ENCODE peak calls at places on chromosomes 2 and 18, in seven cellular contexts. One of them, this sample, is unnamed.

GRCh38 chr18:35495821-35496368 is 1.9 kb downstream of the INO80C start:
- DNase-seq in HFFc6: no peak
- DNase-seq in stimulated activated CD8-positive, alpha-beta memory T cell treated with anti-CD3 and anti-CD28 coated beads, Interleukin-15, amount 100 ng/mL, for 24 hours: no peak
- DNase-seq in activated CD4-positive, CD25-positive, alpha-beta regulatory T cell: no peak
- DNase-seq in amygdala: no peak
- DNase-seq in mesothelial cell of epicardium: no peak
- DNase-seq in astrocyte of the spinal cord: peak
- DNase-seq in this sample: no peak

GRCh38 chr2:176424756-176425155 is 155.5 kb downstream of the MTX2 start:
- DNase-seq in HFFc6: no peak
- DNase-seq in stimulated activated CD8-positive, alpha-beta memory T cell treated with anti-CD3 and anti-CD28 coated beads, Interleukin-15, amount 100 ng/mL, for 24 hours: no peak
- DNase-seq in amygdala: no peak
- DNase-seq in activated CD4-positive, CD25-positive, alpha-beta regulatory T cell: no peak
- DNase-seq in mesothelial cell of epicardium: no peak
- DNase-seq in astrocyte of the spinal cord: no peak
- DNase-seq in this sample: no peak

GRCh38 chr2:186912979-186913378 is 64.0 kb upstream of the ZSWIM2 start:
- DNase-seq in mesothelial cell of epicardium: no peak
- DNase-seq in activated CD4-positive, CD25-positive, alpha-beta regulatory T cell: no peak
- DNase-seq in HFFc6: no peak
- DNase-seq in stimulated activated CD8-positive, alpha-beta memory T cell treated with anti-CD3 and anti-CD28 coated beads, Interleukin-15, amount 100 ng/mL, for 24 hours: no peak
- DNase-seq in astrocyte of the spinal cord: no peak
- DNase-seq in amygdala: no peak
- DNase-seq in this sample: no peak

GRCh38 chr18:55236150-55236931 is 277.1 kb upstream of the CCDC68 start:
- DNase-seq in stimulated activated CD8-positive, alpha-beta memory T cell treated with anti-CD3 and anti-CD28 coated beads, Interleukin-15, amount 100 ng/mL, for 24 hours: no peak
- DNase-seq in HFFc6: peak
- DNase-seq in mesothelial cell of epicardium: no peak
- DNase-seq in amygdala: no peak
- DNase-seq in activated CD4-positive, CD25-positive, alpha-beta regulatory T cell: no peak
- DNase-seq in astrocyte of the spinal cord: peak
- DNase-seq in this sample: no peak

GRCh38 chr2:232457121-232458011 is 1.4 kb downstream of the ALPI start:
- DNase-seq in amygdala: no peak
- DNase-seq in mesothelial cell of epicardium: no peak
- DNase-seq in activated CD4-positive, CD25-positive, alpha-beta regulatory T cell: no peak
- DNase-seq in stimulated activated CD8-positive, alpha-beta memory T cell treated with anti-CD3 and anti-CD28 coated beads, Interleukin-15, amount 100 ng/mL, for 24 hours: no peak
- DNase-seq in HFFc6: no peak
- DNase-seq in astrocyte of the spinal cord: no peak
- DNase-seq in this sample: no peak

GRCh38 chr2:10830641-10831386 is 18.2 kb upstream of the PDIA6 start:
- DNase-seq in amygdala: no peak
- DNase-seq in activated CD4-positive, CD25-positive, alpha-beta regulatory T cell: no peak
- DNase-seq in HFFc6: no peak
- DNase-seq in mesothelial cell of epicardium: no peak
- DNase-seq in stimulated activated CD8-positive, alpha-beta memory T cell treated with anti-CD3 and anti-CD28 coated beads, Interleukin-15, amount 100 ng/mL, for 24 hours: no peak
- DNase-seq in astrocyte of the spinal cord: no peak
- DNase-seq in this sample: no peak

GRCh38 chr18:34494359-34494696 is 215.8 kb upstream of the DTNA start:
- DNase-seq in astrocyte of the spinal cord: no peak
- DNase-seq in amygdala: peak
- DNase-seq in stimulated activated CD8-positive, alpha-beta memory T cell treated with anti-CD3 and anti-CD28 coated beads, Interleukin-15, amount 100 ng/mL, for 24 hours: no peak
- DNase-seq in mesothelial cell of epicardium: no peak
- DNase-seq in activated CD4-positive, CD25-positive, alpha-beta regulatory T cell: no peak
- DNase-seq in HFFc6: no peak
- DNase-seq in this sample: peak

GRCh38 chr2:208479342-208479741 is 72.8 kb downstream of the PTH2R start:
- DNase-seq in stimulated activated CD8-positive, alpha-beta memory T cell treated with anti-CD3 and anti-CD28 coated beads, Interleukin-15, amount 100 ng/mL, for 24 hours: no peak
- DNase-seq in astrocyte of the spinal cord: no peak
- DNase-seq in HFFc6: no peak
- DNase-seq in mesothelial cell of epicardium: no peak
- DNase-seq in amygdala: no peak
- DNase-seq in activated CD4-positive, CD25-positive, alpha-beta regulatory T cell: no peak
- DNase-seq in this sample: no peak